ENCODE peak calls at places on chromosomes 2 and 18, in six cellular contexts. One of them, this sample, is unnamed.

GRCh38 chr18:48872234-48873145 is 78.3 kb downstream of the SMAD7 start:
- DNase-seq in AG04450: no peak
- DNase-seq in epithelial cell of esophagus: peak; percentile 71
- DNase-seq in PC-3: peak; percentile 17
- DNase-seq in GM12864: no peak
- DNase-seq in IMR-90: peak; percentile 45
- DNase-seq in this sample: no peak

GRCh38 chr2:14524803-14525080 is 107.8 kb upstream of the LRATD1 start:
- DNase-seq in IMR-90: peak; percentile 55
- DNase-seq in PC-3: peak; percentile 63
- DNase-seq in epithelial cell of esophagus: peak; percentile 13
- DNase-seq in AG04450: no peak
- DNase-seq in GM12864: no peak
- DNase-seq in this sample: no peak

GRCh38 chr18:47953471-47953931 is 23.0 kb upstream of the SMAD2 start:
- DNase-seq in AG04450: no peak
- DNase-seq in IMR-90: no peak
- DNase-seq in GM12864: no peak
- DNase-seq in epithelial cell of esophagus: peak; percentile 67
- DNase-seq in PC-3: peak; percentile 11
- DNase-seq in this sample: peak; percentile 57

GRCh38 chr2:133152801-133153200 is 415.5 kb downstream of the NCKAP5 start:
- DNase-seq in PC-3: no peak
- DNase-seq in epithelial cell of esophagus: no peak
- DNase-seq in AG04450: no peak
- DNase-seq in IMR-90: no peak
- DNase-seq in GM12864: no peak
- DNase-seq in this sample: no peak

GRCh38 chr18:23547806-23548205 is 38.5 kb downstream of the NPC1 start:
- DNase-seq in PC-3: peak; percentile 45
- DNase-seq in GM12864: no peak
- DNase-seq in epithelial cell of esophagus: peak; percentile 75
- DNase-seq in AG04450: no peak
- DNase-seq in IMR-90: no peak
- DNase-seq in this sample: no peak

GRCh38 chr2:13660231-13660630 is 943.5 kb downstream of the TRIB2 start:
- DNase-seq in epithelial cell of esophagus: no peak
- DNase-seq in GM12864: no peak
- DNase-seq in IMR-90: no peak
- DNase-seq in PC-3: no peak
- DNase-seq in AG04450: no peak
- DNase-seq in this sample: no peak

GRCh38 chr2:181203412-181203811 is 223.0 kb downstream of the UBE2E3 start:
- DNase-seq in PC-3: peak; percentile 97
- DNase-seq in GM12864: no peak
- DNase-seq in AG04450: peak; percentile 11
- DNase-seq in epithelial cell of esophagus: peak; percentile 91
- DNase-seq in IMR-90: peak; percentile 83
- DNase-seq in this sample: no peak

GRCh38 chr18:22641973-22642372 is 224.3 kb upstream of the CTAGE1 start:
- DNase-seq in PC-3: no peak
- DNase-seq in GM12864: no peak
- DNase-seq in IMR-90: no peak
- DNase-seq in AG04450: no peak
- DNase-seq in epithelial cell of esophagus: no peak
- DNase-seq in this sample: no peak

GRCh38 chr2:42304059-42304713 is 56.8 kb downstream of the COX7A2L start:
- DNase-seq in epithelial cell of esophagus: no peak
- DNase-seq in AG04450: no peak
- DNase-seq in PC-3: no peak
- DNase-seq in IMR-90: no peak
- DNase-seq in GM12864: no peak
- DNase-seq in this sample: no peak

GRCh38 chr2:106158131-106158530 is 36.0 kb downstream of the UXS1 start:
- DNase-seq in AG04450: no peak
- DNase-seq in epithelial cell of esophagus: no peak
- DNase-seq in GM12864: no peak
- DNase-seq in PC-3: no peak
- DNase-seq in IMR-90: no peak
- DNase-seq in this sample: no peak

GRCh38 chr2:176115883-176116813 is at the start of gene HOXD10:
- DNase-seq in IMR-90: no peak
- DNase-seq in AG04450: no peak
- DNase-seq in epithelial cell of esophagus: no peak
- DNase-seq in PC-3: no peak
- DNase-seq in GM12864: no peak
- DNase-seq in this sample: no peak

GRCh38 chr18:7084080-7084765 is 33.4 kb downstream of the LAMA1 start:
- DNase-seq in GM12864: no peak
- DNase-seq in IMR-90: peak; percentile 60
- DNase-seq in AG04450: peak; percentile 11
- DNase-seq in PC-3: no peak
- DNase-seq in epithelial cell of esophagus: peak; percentile 67
- DNase-seq in this sample: peak; percentile 2

GRCh38 chr18:69567813-69568488 is 167.3 kb downstream of the DOK6 start:
- DNase-seq in GM12864: no peak
- DNase-seq in PC-3: peak; percentile 75
- DNase-seq in epithelial cell of esophagus: peak; percentile 56
- DNase-seq in AG04450: no peak
- DNase-seq in IMR-90: no peak
- DNase-seq in this sample: peak; percentile 19

GRCh38 chr2:180890781-180891180 is 89.6 kb upstream of the UBE2E3 start:
- DNase-seq in PC-3: peak; percentile 13
- DNase-seq in epithelial cell of esophagus: no peak
- DNase-seq in GM12864: no peak
- DNase-seq in AG04450: no peak
- DNase-seq in IMR-90: peak; percentile 1
- DNase-seq in this sample: no peak

GRCh38 chr2:176753752-176754474 is 458.7 kb upstream of the HNRNPA3 start:
- DNase-seq in epithelial cell of esophagus: no peak
- DNase-seq in IMR-90: no peak
- DNase-seq in PC-3: no peak
- DNase-seq in GM12864: no peak
- DNase-seq in AG04450: no peak
- DNase-seq in this sample: no peak

GRCh38 chr18:77657651-77658308 is 408.1 kb downstream of the GALR1 start:
- DNase-seq in PC-3: no peak
- DNase-seq in GM12864: no peak
- DNase-seq in AG04450: no peak
- DNase-seq in epithelial cell of esophagus: no peak
- DNase-seq in IMR-90: no peak
- DNase-seq in this sample: no peak

GRCh38 chr2:10829304-10829703 is 16.7 kb upstream of the PDIA6 start:
- DNase-seq in IMR-90: no peak
- DNase-seq in PC-3: no peak
- DNase-seq in GM12864: no peak
- DNase-seq in epithelial cell of esophagus: no peak
- DNase-seq in AG04450: no peak
- DNase-seq in this sample: no peak

GRCh38 chr2:170163666-170164065 is 14.3 kb upstream of the MYO3B start:
- DNase-seq in epithelial cell of esophagus: peak; percentile 34
- DNase-seq in PC-3: no peak
- DNase-seq in GM12864: no peak
- DNase-seq in IMR-90: no peak
- DNase-seq in AG04450: no peak
- DNase-seq in this sample: no peak

GRCh38 chr2:26605195-26605968 is 35.8 kb downstream of the CIB4 start:
- DNase-seq in PC-3: peak; percentile 81
- DNase-seq in AG04450: no peak
- DNase-seq in GM12864: peak; percentile 12
- DNase-seq in IMR-90: peak; percentile 48
- DNase-seq in epithelial cell of esophagus: peak; percentile 70
- DNase-seq in this sample: peak; percentile 56

GRCh38 chr2:234257859-234258561 is 207.5 kb downstream of the SPP2 start:
- DNase-seq in AG04450: peak; percentile 89
- DNase-seq in GM12864: no peak
- DNase-seq in epithelial cell of esophagus: peak; percentile 98
- DNase-seq in PC-3: peak; percentile 97
- DNase-seq in IMR-90: peak; percentile 99
- DNase-seq in this sample: no peak

GRCh38 chr2:27704342-27704876 is 40.7 kb downstream of the SLC4A1AP start:
- DNase-seq in GM12864: no peak
- DNase-seq in epithelial cell of esophagus: peak; percentile 51
- DNase-seq in IMR-90: no peak
- DNase-seq in AG04450: no peak
- DNase-seq in PC-3: no peak
- DNase-seq in this sample: no peak

GRCh38 chr2:128306081-128306930 is 12.4 kb downstream of the HS6ST1 start:
- DNase-seq in PC-3: peak; percentile 86
- DNase-seq in IMR-90: peak; percentile 100
- DNase-seq in AG04450: peak; percentile 99
- DNase-seq in epithelial cell of esophagus: peak; percentile 92
- DNase-seq in GM12864: no peak
- DNase-seq in this sample: no peak

GRCh38 chr2:139296672-139297209 is 516.6 kb upstream of the NXPH2 start:
- DNase-seq in PC-3: peak; percentile 33
- DNase-seq in IMR-90: no peak
- DNase-seq in epithelial cell of esophagus: peak; percentile 56
- DNase-seq in AG04450: no peak
- DNase-seq in GM12864: no peak
- DNase-seq in this sample: no peak

GRCh38 chr2:165950438-165950837 is 3.1 kb downstream of the TTC21B start:
- DNase-seq in epithelial cell of esophagus: no peak
- DNase-seq in PC-3: no peak
- DNase-seq in GM12864: no peak
- DNase-seq in IMR-90: no peak
- DNase-seq in AG04450: no peak
- DNase-seq in this sample: no peak

GRCh38 chr2:165953655-165954606 is at the start of gene TTC21B:
- DNase-seq in PC-3: peak; percentile 98
- DNase-seq in epithelial cell of esophagus: peak; percentile 96
- DNase-seq in IMR-90: peak; percentile 95
- DNase-seq in AG04450: peak; percentile 87
- DNase-seq in GM12864: peak; percentile 85
- DNase-seq in this sample: peak; percentile 95

GRCh38 chr2:165952600-165953210 is 871 bp downstream of the TTC21B start:
- DNase-seq in IMR-90: peak; percentile 3
- DNase-seq in epithelial cell of esophagus: peak; percentile 34
- DNase-seq in AG04450: no peak
- DNase-seq in PC-3: peak; percentile 83
- DNase-seq in GM12864: no peak
- DNase-seq in this sample: no peak

GRCh38 chr2:165953306-165953654 is 296 bp downstream of the TTC21B start:
- DNase-seq in PC-3: peak; percentile 77
- DNase-seq in AG04450: no peak
- DNase-seq in GM12864: peak; percentile 7
- DNase-seq in epithelial cell of esophagus: peak; percentile 51
- DNase-seq in IMR-90: no peak
- DNase-seq in this sample: no peak

GRCh38 chr2:165952085-165952484 is 1.5 kb downstream of the TTC21B start:
- DNase-seq in AG04450: no peak
- DNase-seq in epithelial cell of esophagus: no peak
- DNase-seq in PC-3: no peak
- DNase-seq in IMR-90: no peak
- DNase-seq in GM12864: no peak
- DNase-seq in this sample: no peak
- H3K4me3 ChIP-seq in AG04450: peak overlapping the region; percentile 74
- H3K4me3 ChIP-seq in epithelial cell of esophagus: no peak overlapping the region
- H3K4me3 ChIP-seq in PC-3: peak overlapping the region; percentile 81
- H3K4me3 ChIP-seq in IMR-90: no peak overlapping the region
- H3K4me3 ChIP-seq in GM12864: no peak overlapping the region
- H3K4me3 ChIP-seq in this sample: no peak overlapping the region

GRCh38 chr18:45441110-45441842 is 174.0 kb upstream of the SLC14A2 start:
- DNase-seq in IMR-90: peak; percentile 4
- DNase-seq in GM12864: no peak
- DNase-seq in AG04450: no peak
- DNase-seq in PC-3: peak; percentile 46
- DNase-seq in epithelial cell of esophagus: peak; percentile 69
- DNase-seq in this sample: no peak
- TF ChIP-seq CTCF in IMR-90: peak; percentile 36
- TF ChIP-seq CTCF in GM12864: peak; percentile 7
- TF ChIP-seq CTCF in AG04450: peak; percentile 45
- TF ChIP-seq CTCF in PC-3: peak; percentile 59
- TF ChIP-seq CTCF in epithelial cell of esophagus: peak; percentile 44
- TF ChIP-seq CTCF in this sample: no peak

GRCh38 chr18:56541790-56542189 is 96.6 kb downstream of the TXNL1 start:
- DNase-seq in GM12864: no peak
- DNase-seq in IMR-90: no peak
- DNase-seq in PC-3: no peak
- DNase-seq in epithelial cell of esophagus: no peak
- DNase-seq in AG04450: no peak
- DNase-seq in this sample: peak; percentile 38

GRCh38 chr18:56542488-56542887 is 95.9 kb downstream of the TXNL1 start:
- DNase-seq in IMR-90: no peak
- DNase-seq in GM12864: no peak
- DNase-seq in epithelial cell of esophagus: no peak
- DNase-seq in AG04450: no peak
- DNase-seq in PC-3: no peak
- DNase-seq in this sample: no peak

GRCh38 chr18:56538756-56539155 is 99.6 kb downstream of the TXNL1 start:
- DNase-seq in AG04450: no peak
- DNase-seq in PC-3: no peak
- DNase-seq in epithelial cell of esophagus: no peak
- DNase-seq in IMR-90: peak; percentile 60
- DNase-seq in GM12864: no peak
- DNase-seq in this sample: no peak

GRCh38 chr18:56545539-56545938 is 92.9 kb downstream of the TXNL1 start:
- DNase-seq in AG04450: no peak
- DNase-seq in epithelial cell of esophagus: peak; percentile 22
- DNase-seq in GM12864: no peak
- DNase-seq in PC-3: no peak
- DNase-seq in IMR-90: no peak
- DNase-seq in this sample: no peak

GRCh38 chr18:56541340-56541739 is 97.1 kb downstream of the TXNL1 start:
- DNase-seq in PC-3: no peak
- DNase-seq in IMR-90: no peak
- DNase-seq in GM12864: no peak
- DNase-seq in AG04450: no peak
- DNase-seq in epithelial cell of esophagus: no peak
- DNase-seq in this sample: no peak
- H3K4me3 ChIP-seq in PC-3: no peak overlapping the region
- H3K4me3 ChIP-seq in IMR-90: no peak overlapping the region
- H3K4me3 ChIP-seq in GM12864: no peak overlapping the region
- H3K4me3 ChIP-seq in AG04450: no peak overlapping the region
- H3K4me3 ChIP-seq in epithelial cell of esophagus: no peak overlapping the region
- H3K4me3 ChIP-seq in this sample: no peak overlapping the region

DNA sequence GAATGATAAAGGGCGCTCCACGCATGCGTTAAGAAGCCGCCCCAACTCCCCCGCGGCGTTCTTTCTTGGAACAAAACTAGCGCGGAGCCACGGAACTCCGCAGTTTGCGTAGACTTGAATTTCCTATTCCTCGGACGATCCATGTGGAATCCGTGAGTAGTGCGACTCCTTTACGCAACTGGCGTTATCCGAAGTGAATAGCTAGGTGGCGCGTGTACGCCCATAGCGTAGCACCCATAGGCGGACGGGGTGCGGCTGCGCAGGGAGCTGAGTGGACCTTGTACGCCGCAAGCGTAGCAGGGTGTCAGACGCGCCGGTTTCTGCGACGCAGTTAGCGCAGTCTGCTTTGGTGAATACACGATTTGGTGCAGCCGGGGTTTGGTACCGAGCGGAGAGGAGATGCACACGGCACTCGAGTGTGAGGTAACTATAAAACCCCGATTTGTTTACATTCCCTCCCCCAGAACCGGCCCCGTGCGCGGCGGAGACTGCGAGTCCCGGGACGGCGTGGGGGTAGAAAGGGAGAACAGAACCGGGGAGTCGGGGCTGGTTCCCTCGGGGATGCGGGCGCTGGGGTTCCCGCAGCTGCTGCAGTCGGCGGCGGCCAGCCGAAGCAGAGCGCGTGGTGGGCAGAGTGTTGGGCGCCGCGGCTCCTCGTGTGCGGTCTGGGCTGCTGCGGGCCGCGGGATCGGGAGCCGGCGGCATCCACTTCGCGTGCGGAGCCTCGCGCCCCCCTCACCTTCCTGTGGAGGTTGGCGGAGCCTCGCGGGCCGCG is at the start of gene SLC39A10:
- DNase-seq in AG04450: peak; percentile 96
- DNase-seq in GM12864: peak; percentile 90
- DNase-seq in IMR-90: peak; percentile 98
- DNase-seq in PC-3: peak; percentile 99
- DNase-seq in epithelial cell of esophagus: peak; percentile 97
- DNase-seq in this sample: peak; percentile 97
- TF ChIP-seq CTCF in AG04450: no peak
- TF ChIP-seq CTCF in GM12864: peak; percentile 11
- TF ChIP-seq CTCF in IMR-90: peak; percentile 20
- TF ChIP-seq CTCF in PC-3: no peak
- TF ChIP-seq CTCF in epithelial cell of esophagus: no peak
- TF ChIP-seq CTCF in this sample: no peak